ENCODE peak calls at places on chromosomes 4 and X, in seven cellular contexts. One of them, this sample, is unnamed.

GRCh38 chrX:100687546-100687945 is 43.5 kb downstream of the SRPX2 start:
- DNase-seq in lower lobe of right lung: no peak
- DNase-seq in PC-3: no peak
- DNase-seq in LoVo: no peak
- DNase-seq in lower leg skin: no peak
- DNase-seq in heart right ventricle: no peak
- DNase-seq in SK-N-DZ: no peak
- DNase-seq in this sample: no peak

GRCh38 chr4:60443796-60444195 is 756.3 kb upstream of the ADGRL3 start:
- DNase-seq in lower leg skin: no peak
- DNase-seq in LoVo: no peak
- DNase-seq in SK-N-DZ: no peak
- DNase-seq in lower lobe of right lung: no peak
- DNase-seq in PC-3: no peak
- DNase-seq in heart right ventricle: no peak
- DNase-seq in this sample: no peak

GRCh38 chr4:147863808-147864472 is 132.1 kb downstream of the ARHGAP10 start:
- DNase-seq in heart right ventricle: no peak
- DNase-seq in lower leg skin: no peak
- DNase-seq in lower lobe of right lung: no peak
- DNase-seq in LoVo: no peak
- DNase-seq in PC-3: no peak
- DNase-seq in SK-N-DZ: no peak
- DNase-seq in this sample: no peak

GRCh38 chr4:158410272-158410671 is 111.4 kb upstream of the RXFP1 start:
- DNase-seq in PC-3: peak; percentile 45
- DNase-seq in lower leg skin: no peak
- DNase-seq in SK-N-DZ: no peak
- DNase-seq in heart right ventricle: no peak
- DNase-seq in LoVo: no peak
- DNase-seq in lower lobe of right lung: no peak
- DNase-seq in this sample: peak; percentile 2

GRCh38 chr4:68375667-68376559 is 26.0 kb upstream of the YTHDC1 start:
- DNase-seq in PC-3: peak; percentile 96
- DNase-seq in lower leg skin: no peak
- DNase-seq in LoVo: peak; percentile 68
- DNase-seq in SK-N-DZ: peak; percentile 22
- DNase-seq in heart right ventricle: peak; percentile 23
- DNase-seq in lower lobe of right lung: peak; percentile 49
- DNase-seq in this sample: peak; percentile 48

GRCh38 chrX:153375571-153375970 is 25.6 kb downstream of the PNMA6E start:
- DNase-seq in heart right ventricle: no peak
- DNase-seq in PC-3: no peak
- DNase-seq in lower leg skin: no peak
- DNase-seq in SK-N-DZ: no peak
- DNase-seq in lower lobe of right lung: no peak
- DNase-seq in LoVo: no peak
- DNase-seq in this sample: no peak

GRCh38 chrX:75648803-75649588 is 126.2 kb upstream of the ZDHHC15 start:
- DNase-seq in heart right ventricle: no peak
- DNase-seq in lower leg skin: no peak
- DNase-seq in lower lobe of right lung: no peak
- DNase-seq in SK-N-DZ: peak; percentile 40
- DNase-seq in PC-3: no peak
- DNase-seq in LoVo: no peak
- DNase-seq in this sample: no peak

GRCh38 chrX:35380808-35381700 is 417.1 kb upstream of the MAGEB16 start:
- DNase-seq in lower leg skin: no peak
- DNase-seq in heart right ventricle: no peak
- DNase-seq in lower lobe of right lung: no peak
- DNase-seq in SK-N-DZ: peak; percentile 10
- DNase-seq in LoVo: peak; percentile 35
- DNase-seq in PC-3: peak; percentile 28
- DNase-seq in this sample: peak; percentile 52

GRCh38 chr4:86398187-86398586 is 38.3 kb upstream of the MAPK10 start:
- DNase-seq in lower lobe of right lung: no peak
- DNase-seq in LoVo: no peak
- DNase-seq in SK-N-DZ: no peak
- DNase-seq in heart right ventricle: no peak
- DNase-seq in lower leg skin: no peak
- DNase-seq in PC-3: no peak
- DNase-seq in this sample: no peak

GRCh38 chrX:73577368-73577767 is 14.4 kb downstream of the CHIC1 start:
- DNase-seq in lower leg skin: no peak
- DNase-seq in PC-3: peak; percentile 78
- DNase-seq in heart right ventricle: peak; percentile 5
- DNase-seq in lower lobe of right lung: no peak
- DNase-seq in SK-N-DZ: no peak
- DNase-seq in LoVo: peak; percentile 61
- DNase-seq in this sample: peak; percentile 3

GRCh38 chrX:152652467-152652866 is 14.8 kb downstream of the GABRQ start:
- DNase-seq in PC-3: no peak
- DNase-seq in lower lobe of right lung: no peak
- DNase-seq in heart right ventricle: no peak
- DNase-seq in lower leg skin: no peak
- DNase-seq in LoVo: no peak
- DNase-seq in SK-N-DZ: no peak
- DNase-seq in this sample: no peak

GRCh38 chr4:130359537-130359936 is 1263.6 kb downstream of the C4orf33 start:
- DNase-seq in lower lobe of right lung: no peak
- DNase-seq in LoVo: no peak
- DNase-seq in lower leg skin: no peak
- DNase-seq in PC-3: peak; percentile 35
- DNase-seq in SK-N-DZ: peak; percentile 11
- DNase-seq in heart right ventricle: no peak
- DNase-seq in this sample: peak; percentile 4

GRCh38 chrX:12955882-12956703 is 18.8 kb upstream of the TMSB4X start:
- DNase-seq in PC-3: peak; percentile 62
- DNase-seq in lower leg skin: no peak
- DNase-seq in LoVo: peak; percentile 61
- DNase-seq in SK-N-DZ: no peak
- DNase-seq in heart right ventricle: peak; percentile 59
- DNase-seq in lower lobe of right lung: peak; percentile 79
- DNase-seq in this sample: no peak

GRCh38 chr4:93183589-93183988 is 645.0 kb upstream of the ATOH1 start:
- DNase-seq in LoVo: no peak
- DNase-seq in SK-N-DZ: no peak
- DNase-seq in lower lobe of right lung: no peak
- DNase-seq in heart right ventricle: no peak
- DNase-seq in PC-3: peak; percentile 18
- DNase-seq in lower leg skin: no peak
- DNase-seq in this sample: no peak

GRCh38 chr4:124862261-124862660 is 149.7 kb upstream of the ANKRD50 start:
- DNase-seq in lower leg skin: no peak
- DNase-seq in heart right ventricle: no peak
- DNase-seq in LoVo: no peak
- DNase-seq in PC-3: no peak
- DNase-seq in lower lobe of right lung: no peak
- DNase-seq in SK-N-DZ: no peak
- DNase-seq in this sample: no peak

This sample was measured in NCI-H82.